ENCODE peak calls at places on chromosomes 12 and 14, in seven cellular contexts. One of them, this sample, is unnamed.

GRCh38 chr12:64181504-64182291 is 40.4 kb downstream of the KICS2 start:
- DNase-seq in stimulated activated CD8-positive, alpha-beta memory T cell treated with anti-CD3 and anti-CD28 coated beads, Interleukin-7, amount 100 ng/mL, for 1 hour: no peak
- DNase-seq in astrocyte of the spinal cord: peak; percentile 97
- DNase-seq in DMS 273 treated with DMSO at 0.1 percent for 48 hours: peak; percentile 38
- DNase-seq in mesendoderm: peak; percentile 79
- DNase-seq in fibroblast of mammary gland: peak; percentile 99
- DNase-seq in small intestine: peak; percentile 66
- DNase-seq in this sample: peak; percentile 42

GRCh38 chr14:103057028-103057371 is 349 bp downstream of the CDC42BPB start:
- DNase-seq in mesendoderm: peak; percentile 26
- DNase-seq in stimulated activated CD8-positive, alpha-beta memory T cell treated with anti-CD3 and anti-CD28 coated beads, Interleukin-7, amount 100 ng/mL, for 1 hour: no peak
- DNase-seq in small intestine: no peak
- DNase-seq in fibroblast of mammary gland: no peak
- DNase-seq in astrocyte of the spinal cord: peak; percentile 10
- DNase-seq in DMS 273 treated with DMSO at 0.1 percent for 48 hours: no peak
- DNase-seq in this sample: no peak

GRCh38 chr12:131721548-131721947 is 10.7 kb downstream of the SFSWAP start:
- DNase-seq in astrocyte of the spinal cord: no peak
- DNase-seq in stimulated activated CD8-positive, alpha-beta memory T cell treated with anti-CD3 and anti-CD28 coated beads, Interleukin-7, amount 100 ng/mL, for 1 hour: no peak
- DNase-seq in DMS 273 treated with DMSO at 0.1 percent for 48 hours: no peak
- DNase-seq in mesendoderm: no peak
- DNase-seq in small intestine: no peak
- DNase-seq in fibroblast of mammary gland: no peak
- DNase-seq in this sample: no peak

GRCh38 chr12:111766608-111767361 is at the start of gene ALDH2:
- DNase-seq in mesendoderm: peak; percentile 93
- DNase-seq in small intestine: peak; percentile 76
- DNase-seq in astrocyte of the spinal cord: peak; percentile 56
- DNase-seq in fibroblast of mammary gland: no peak
- DNase-seq in stimulated activated CD8-positive, alpha-beta memory T cell treated with anti-CD3 and anti-CD28 coated beads, Interleukin-7, amount 100 ng/mL, for 1 hour: no peak
- DNase-seq in DMS 273 treated with DMSO at 0.1 percent for 48 hours: no peak
- DNase-seq in this sample: peak; percentile 96

GRCh38 chr12:109753054-109753401 is 39.4 kb downstream of the FAM222A start:
- DNase-seq in DMS 273 treated with DMSO at 0.1 percent for 48 hours: no peak
- DNase-seq in small intestine: no peak
- DNase-seq in astrocyte of the spinal cord: no peak
- DNase-seq in fibroblast of mammary gland: no peak
- DNase-seq in stimulated activated CD8-positive, alpha-beta memory T cell treated with anti-CD3 and anti-CD28 coated beads, Interleukin-7, amount 100 ng/mL, for 1 hour: no peak
- DNase-seq in mesendoderm: no peak
- DNase-seq in this sample: no peak

GRCh38 chr14:33184587-33184986 is 245.9 kb downstream of the NPAS3 start:
- DNase-seq in fibroblast of mammary gland: peak; percentile 25
- DNase-seq in stimulated activated CD8-positive, alpha-beta memory T cell treated with anti-CD3 and anti-CD28 coated beads, Interleukin-7, amount 100 ng/mL, for 1 hour: no peak
- DNase-seq in mesendoderm: peak; percentile 54
- DNase-seq in astrocyte of the spinal cord: peak; percentile 17
- DNase-seq in DMS 273 treated with DMSO at 0.1 percent for 48 hours: no peak
- DNase-seq in small intestine: peak; percentile 5
- DNase-seq in this sample: peak; percentile 33

GRCh38 chr12:52813885-52814709 is at the start of gene KRT4:
- DNase-seq in fibroblast of mammary gland: no peak
- DNase-seq in stimulated activated CD8-positive, alpha-beta memory T cell treated with anti-CD3 and anti-CD28 coated beads, Interleukin-7, amount 100 ng/mL, for 1 hour: no peak
- DNase-seq in astrocyte of the spinal cord: no peak
- DNase-seq in small intestine: no peak
- DNase-seq in DMS 273 treated with DMSO at 0.1 percent for 48 hours: no peak
- DNase-seq in mesendoderm: no peak
- DNase-seq in this sample: no peak

GRCh38 chr12:122501489-122501989 is 807 bp upstream of the ZCCHC8 start:
- DNase-seq in fibroblast of mammary gland: no peak
- DNase-seq in small intestine: no peak
- DNase-seq in astrocyte of the spinal cord: no peak
- DNase-seq in mesendoderm: no peak
- DNase-seq in stimulated activated CD8-positive, alpha-beta memory T cell treated with anti-CD3 and anti-CD28 coated beads, Interleukin-7, amount 100 ng/mL, for 1 hour: no peak
- DNase-seq in DMS 273 treated with DMSO at 0.1 percent for 48 hours: no peak
- DNase-seq in this sample: no peak

GRCh38 chr12:118685983-118686607 is 295.2 kb upstream of the SRRM4 start:
- DNase-seq in astrocyte of the spinal cord: no peak
- DNase-seq in stimulated activated CD8-positive, alpha-beta memory T cell treated with anti-CD3 and anti-CD28 coated beads, Interleukin-7, amount 100 ng/mL, for 1 hour: no peak
- DNase-seq in fibroblast of mammary gland: no peak
- DNase-seq in DMS 273 treated with DMSO at 0.1 percent for 48 hours: no peak
- DNase-seq in small intestine: peak; percentile 78
- DNase-seq in mesendoderm: no peak
- DNase-seq in this sample: no peak

GRCh38 chr14:22877000-22877501 is 5.5 kb downstream of the LRP10 start:
- DNase-seq in mesendoderm: no peak
- DNase-seq in astrocyte of the spinal cord: no peak
- DNase-seq in stimulated activated CD8-positive, alpha-beta memory T cell treated with anti-CD3 and anti-CD28 coated beads, Interleukin-7, amount 100 ng/mL, for 1 hour: no peak
- DNase-seq in fibroblast of mammary gland: no peak
- DNase-seq in small intestine: no peak
- DNase-seq in DMS 273 treated with DMSO at 0.1 percent for 48 hours: no peak
- DNase-seq in this sample: no peak

GRCh38 chr14:92600318-92601053 is 86.9 kb downstream of the RIN3 start:
- DNase-seq in astrocyte of the spinal cord: peak; percentile 49
- DNase-seq in DMS 273 treated with DMSO at 0.1 percent for 48 hours: no peak
- DNase-seq in fibroblast of mammary gland: peak; percentile 92
- DNase-seq in small intestine: no peak
- DNase-seq in stimulated activated CD8-positive, alpha-beta memory T cell treated with anti-CD3 and anti-CD28 coated beads, Interleukin-7, amount 100 ng/mL, for 1 hour: no peak
- DNase-seq in mesendoderm: no peak
- DNase-seq in this sample: no peak

GRCh38 chr14:21486640-21487087 is 9.7 kb downstream of the TOX4 start:
- DNase-seq in mesendoderm: no peak
- DNase-seq in DMS 273 treated with DMSO at 0.1 percent for 48 hours: no peak
- DNase-seq in fibroblast of mammary gland: peak; percentile 57
- DNase-seq in astrocyte of the spinal cord: peak; percentile 62
- DNase-seq in stimulated activated CD8-positive, alpha-beta memory T cell treated with anti-CD3 and anti-CD28 coated beads, Interleukin-7, amount 100 ng/mL, for 1 hour: no peak
- DNase-seq in small intestine: no peak
- DNase-seq in this sample: no peak

GRCh38 chr14:22572562-22573058 is 16.4 kb downstream of the DAD1 start:
- DNase-seq in fibroblast of mammary gland: peak; percentile 30
- DNase-seq in mesendoderm: peak; percentile 65
- DNase-seq in small intestine: no peak
- DNase-seq in astrocyte of the spinal cord: peak; percentile 53
- DNase-seq in stimulated activated CD8-positive, alpha-beta memory T cell treated with anti-CD3 and anti-CD28 coated beads, Interleukin-7, amount 100 ng/mL, for 1 hour: no peak
- DNase-seq in DMS 273 treated with DMSO at 0.1 percent for 48 hours: no peak
- DNase-seq in this sample: no peak

GRCh38 chr12:6917491-6918231 is 3.3 kb downstream of the ENO2 start:
- DNase-seq in small intestine: no peak
- DNase-seq in mesendoderm: peak; percentile 72
- DNase-seq in stimulated activated CD8-positive, alpha-beta memory T cell treated with anti-CD3 and anti-CD28 coated beads, Interleukin-7, amount 100 ng/mL, for 1 hour: no peak
- DNase-seq in DMS 273 treated with DMSO at 0.1 percent for 48 hours: no peak
- DNase-seq in fibroblast of mammary gland: peak; percentile 47
- DNase-seq in astrocyte of the spinal cord: peak; percentile 70
- DNase-seq in this sample: peak; percentile 14

GRCh38 chr14:27727371-27727770 is 1039.2 kb upstream of the FOXG1 start:
- DNase-seq in stimulated activated CD8-positive, alpha-beta memory T cell treated with anti-CD3 and anti-CD28 coated beads, Interleukin-7, amount 100 ng/mL, for 1 hour: no peak
- DNase-seq in fibroblast of mammary gland: no peak
- DNase-seq in astrocyte of the spinal cord: no peak
- DNase-seq in small intestine: no peak
- DNase-seq in mesendoderm: no peak
- DNase-seq in DMS 273 treated with DMSO at 0.1 percent for 48 hours: no peak
- DNase-seq in this sample: no peak

GRCh38 chr12:57550628-57551549 is 1.0 kb downstream of the KIF5A start:
- DNase-seq in stimulated activated CD8-positive, alpha-beta memory T cell treated with anti-CD3 and anti-CD28 coated beads, Interleukin-7, amount 100 ng/mL, for 1 hour: no peak
- DNase-seq in fibroblast of mammary gland: no peak
- DNase-seq in small intestine: no peak
- DNase-seq in astrocyte of the spinal cord: no peak
- DNase-seq in DMS 273 treated with DMSO at 0.1 percent for 48 hours: no peak
- DNase-seq in mesendoderm: no peak
- DNase-seq in this sample: no peak

GRCh38 chr14:98994571-98994970 is 277.4 kb downstream of the BCL11B start:
- DNase-seq in astrocyte of the spinal cord: no peak
- DNase-seq in small intestine: peak; percentile 31
- DNase-seq in DMS 273 treated with DMSO at 0.1 percent for 48 hours: no peak
- DNase-seq in fibroblast of mammary gland: no peak
- DNase-seq in mesendoderm: no peak
- DNase-seq in stimulated activated CD8-positive, alpha-beta memory T cell treated with anti-CD3 and anti-CD28 coated beads, Interleukin-7, amount 100 ng/mL, for 1 hour: no peak
- DNase-seq in this sample: no peak

GRCh38 chr12:60393093-60393492 is 797.3 kb downstream of the SLC16A7 start:
- DNase-seq in small intestine: no peak
- DNase-seq in mesendoderm: no peak
- DNase-seq in stimulated activated CD8-positive, alpha-beta memory T cell treated with anti-CD3 and anti-CD28 coated beads, Interleukin-7, amount 100 ng/mL, for 1 hour: no peak
- DNase-seq in DMS 273 treated with DMSO at 0.1 percent for 48 hours: no peak
- DNase-seq in astrocyte of the spinal cord: no peak
- DNase-seq in fibroblast of mammary gland: no peak
- DNase-seq in this sample: no peak

GRCh38 chr14:99327458-99328250 is 55.7 kb upstream of the BCL11B start:
- DNase-seq in small intestine: no peak
- DNase-seq in mesendoderm: peak; percentile 96
- DNase-seq in astrocyte of the spinal cord: no peak
- DNase-seq in DMS 273 treated with DMSO at 0.1 percent for 48 hours: no peak
- DNase-seq in stimulated activated CD8-positive, alpha-beta memory T cell treated with anti-CD3 and anti-CD28 coated beads, Interleukin-7, amount 100 ng/mL, for 1 hour: no peak
- DNase-seq in fibroblast of mammary gland: no peak
- DNase-seq in this sample: peak; percentile 46